ENCODE peak calls at places on chromosomes 12 and 14, in eight cellular contexts. L is adipocyte, H is kidney, I is neural progenitor cell, Y is IMR-90, P is PC-3, B is fibroblast of lung, T is SK-N-SH. U is an unnamed sample.

GRCh38 chr12:67909091-67909531 is 80.1 kb upstream of the IFNG-AS1 start:
- DNase-seq in I (no peak), H (no peak), Y (peak; percentile 75), T (no peak), L (peak; percentile 32), P (peak; percentile 82), B (peak; percentile 94), U (no peak)

GRCh38 chr12:46267618-46268348 is 1.1 kb downstream of the SLC38A1 start:
- DNase-seq in T (peak; percentile 60), L (peak; percentile 57), H (peak; percentile 69), B (peak; percentile 34), I (peak; percentile 49), P (peak; percentile 36), Y (peak; percentile 24), U (peak; percentile 49)

GRCh38 chr14:76307786-76308780 is 67.9 kb upstream of the ESRRB start:
- DNase-seq in B (no peak), P (peak; percentile 30), Y (no peak), L (no peak), H (no peak), I (no peak), T (no peak), U (no peak)

GRCh38 chr12:49740930-49741881 is at the start of gene TMBIM6:
- DNase-seq in P (peak; percentile 100), B (peak; percentile 100), I (peak; percentile 100), H (peak; percentile 100), L (peak; percentile 100), Y (peak; percentile 100), T (peak; percentile 90), U (peak; percentile 100)

GRCh38 chr12:22037952-22038351 is 8.1 kb upstream of the CMAS start:
- DNase-seq in B (peak; percentile 2), P (peak; percentile 46), T (no peak), Y (no peak), I (no peak), L (no peak), H (no peak), U (no peak)

GRCh38 chr12:3296409-3296701 is 194.6 kb upstream of the PRMT8 start:
- DNase-seq in L (no peak), H (no peak), P (no peak), B (no peak), T (no peak), I (no peak), Y (no peak), U (no peak)

GRCh38 chr14:105761842-105762241 is 235.5 kb downstream of the TMEM121 start:
- DNase-seq in H (no peak), I (no peak), L (no peak), B (no peak), Y (no peak), T (no peak), P (no peak), U (no peak)

GRCh38 chr12:6273931-6274687 is 36.4 kb upstream of the PLEKHG6 start:
- DNase-seq in P (peak; percentile 61), T (peak; percentile 55), L (no peak), H (peak; percentile 38), B (no peak), Y (no peak), I (peak; percentile 77), U (peak; percentile 93)

GRCh38 chr12:14949631-14950030 is 11.3 kb upstream of the ERP27 start:
- DNase-seq in Y (no peak), L (no peak), P (no peak), H (peak; percentile 41), T (no peak), I (no peak), B (no peak), U (no peak)

GRCh38 chr12:11545438-11546330 is 103.8 kb upstream of the ETV6 start:
- DNase-seq in T (peak; percentile 47), H (no peak), B (no peak), Y (no peak), I (no peak), P (no peak), L (no peak), U (peak; percentile 66)

GRCh38 chr12:57461326-57461903 is 1.8 kb downstream of the GLI1 start:
- DNase-seq in L (peak; percentile 84), P (peak; percentile 32), T (peak; percentile 70), B (peak; percentile 70), H (peak; percentile 94), I (peak; percentile 87), Y (peak; percentile 57), U (peak; percentile 28)

GRCh38 chr12:1855241-1855640 is 34.9 kb downstream of the LRTM2 start:
- DNase-seq in P (no peak), I (no peak), T (no peak), Y (peak; percentile 9), H (no peak), B (peak; percentile 21), L (peak; percentile 24), U (no peak)

GRCh38 chr12:30015661-30016060 is 231.9 kb upstream of the TMTC1 start:
- DNase-seq in H (no peak), L (no peak), T (no peak), I (no peak), Y (no peak), B (peak; percentile 12), P (no peak), U (peak; percentile 17)

GRCh38 chr12:64656429-64656828 is 46.1 kb downstream of the RASSF3 start:
- DNase-seq in B (peak; percentile 56), I (no peak), L (no peak), Y (no peak), H (no peak), P (no peak), T (no peak), U (peak; percentile 33)

GRCh38 chr14:30450620-30451019 is 108.3 kb upstream of the G2E3 start:
- DNase-seq in T (no peak), I (no peak), B (peak; percentile 19), L (peak; percentile 19), H (no peak), P (no peak), Y (peak; percentile 2), U (no peak)

GRCh38 chr12:40175489-40175888 is 49.3 kb upstream of the LRRK2 start:
- DNase-seq in B (no peak), I (no peak), T (no peak), H (no peak), L (no peak), Y (no peak), P (no peak), U (no peak)

GRCh38 chr12:90959538-90960139 is 4.7 kb upstream of the CCER1 start:
- DNase-seq in P (peak; percentile 77), L (peak; percentile 84), H (no peak), B (peak; percentile 37), Y (peak; percentile 58), I (peak; percentile 67), T (peak; percentile 43), U (peak; percentile 54)
- H3K9ac ChIP-seq in P (no peak overlapping the region), L (no peak overlapping the region), H (no peak overlapping the region), B (no peak overlapping the region), Y (no peak overlapping the region), I (no peak overlapping the region), T (no peak overlapping the region), U (no peak overlapping the region)

DNA sequence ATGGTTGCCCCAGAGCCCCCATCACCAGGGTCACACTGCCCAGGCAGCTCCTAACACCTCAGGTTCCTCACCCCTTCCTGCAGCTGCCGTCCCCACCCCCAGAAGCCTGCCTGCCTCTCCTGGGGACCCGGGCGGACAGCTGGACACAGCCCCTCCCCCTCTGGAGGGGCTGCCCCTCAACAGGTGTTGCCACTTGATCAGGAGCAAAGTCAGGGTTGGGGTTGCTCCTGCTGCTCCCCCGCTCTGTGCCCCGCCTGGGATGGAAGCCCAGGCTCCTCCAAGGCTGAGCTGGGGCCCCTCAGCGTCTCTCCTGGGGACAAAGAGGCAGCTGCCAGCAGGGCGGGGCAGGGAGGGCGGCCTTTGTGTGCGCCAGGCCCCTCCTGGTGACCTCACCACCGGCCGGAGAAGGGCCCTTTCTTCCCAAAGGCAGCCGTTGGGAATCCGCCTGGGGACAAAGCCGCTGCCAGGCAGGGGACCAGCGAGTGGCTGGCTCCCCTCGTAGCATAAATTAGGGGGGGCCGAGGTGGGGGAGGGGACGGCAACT is 13.6 kb downstream of the TRMT61A start:
- DNase-seq in L (peak; percentile 25), I (peak; percentile 97), H (peak; percentile 87), P (no peak), Y (no peak), T (peak; percentile 67), B (no peak), U (no peak)
- H3K9ac ChIP-seq in L (peak overlapping the region; percentile 82), I (peak overlapping the region; percentile 60), H (no peak overlapping the region), P (no peak overlapping the region), Y (no peak overlapping the region), T (no peak overlapping the region), B (no peak overlapping the region), U (no peak overlapping the region)

GRCh38 chr14:68544150-68544892 is 248.5 kb downstream of the ZFP36L1 start:
- DNase-seq in T (no peak), I (no peak), L (peak; percentile 92), B (peak; percentile 100), H (peak; percentile 73), Y (peak; percentile 100), P (peak; percentile 23), U (peak; percentile 85)

GRCh38 chr14:68542346-68542745 is 250.5 kb downstream of the ZFP36L1 start:
- DNase-seq in T (no peak), P (peak; percentile 39), Y (no peak), H (no peak), I (no peak), B (no peak), L (no peak), U (no peak)

GRCh38 chr14:68546839-68547238 is 246.0 kb downstream of the ZFP36L1 start:
- DNase-seq in I (no peak), Y (peak; percentile 88), P (peak; percentile 74), B (peak; percentile 90), L (peak; percentile 70), T (no peak), H (no peak), U (no peak)

GRCh38 chr14:68541128-68541896 is 251.6 kb downstream of the ZFP36L1 start:
- DNase-seq in Y (no peak), I (no peak), H (no peak), L (no peak), B (no peak), T (no peak), P (no peak), U (no peak)

DNA sequence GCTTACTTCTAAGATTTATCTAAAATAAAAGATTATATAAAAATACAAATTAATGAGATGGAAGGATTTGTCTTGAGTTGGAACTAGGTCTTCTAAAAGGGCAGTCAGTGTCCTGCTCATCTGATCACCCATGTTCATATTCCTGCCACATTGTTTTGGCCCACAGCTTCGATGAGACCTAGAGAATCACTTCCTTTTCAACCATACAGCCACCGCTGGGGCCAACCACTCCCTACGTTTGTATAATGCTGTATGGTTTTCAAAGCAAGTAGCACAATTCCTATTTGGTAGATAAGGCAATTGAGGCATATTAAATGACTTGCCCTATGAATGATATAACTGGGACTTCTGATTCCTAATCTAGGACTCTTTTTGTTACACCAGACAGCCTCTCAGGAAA is 249.4 kb downstream of the ZFP36L1 start:
- DNase-seq in P (no peak), L (no peak), I (no peak), B (no peak), H (no peak), T (no peak), Y (no peak), U (no peak)
- H3K9ac ChIP-seq in P (no peak overlapping the region), L (peak overlapping the region; percentile 62), I (no peak overlapping the region), B (no peak overlapping the region), H (no peak overlapping the region), T (no peak overlapping the region), Y (no peak overlapping the region), U (no peak overlapping the region)

DNA sequence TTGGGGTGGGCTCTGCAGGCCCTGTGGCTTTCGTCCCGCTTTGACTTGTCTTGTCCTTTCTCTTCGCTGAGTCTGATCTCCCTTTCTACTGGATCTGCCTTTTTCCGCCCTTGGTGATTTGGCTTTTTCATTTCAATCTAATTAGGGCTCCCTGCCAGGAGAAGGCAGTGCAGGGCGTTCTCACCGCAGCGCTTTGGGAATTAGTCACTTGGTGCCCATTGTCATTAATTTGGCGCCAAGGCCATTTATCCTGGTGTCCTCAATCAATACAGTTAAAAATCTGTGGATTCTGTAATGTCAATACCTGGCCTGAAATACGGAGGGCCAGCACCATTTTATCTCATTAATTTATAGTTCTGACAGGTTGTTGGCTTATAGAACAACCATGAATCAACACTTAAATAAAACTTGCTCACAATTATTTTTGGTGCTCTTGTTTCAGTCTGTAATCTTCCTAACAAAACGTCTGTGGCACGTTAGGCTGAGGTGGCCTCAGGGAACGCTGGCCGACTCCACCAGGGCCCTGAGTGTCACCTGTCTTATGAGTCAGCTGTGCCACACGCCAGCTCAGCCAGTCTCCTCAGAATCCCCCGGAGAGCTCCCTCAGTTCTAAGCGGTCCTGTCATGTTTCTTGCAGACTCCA is 115.6 kb downstream of the BEGAIN start:
- DNase-seq in B (peak; percentile 74), Y (no peak), L (no peak), I (peak; percentile 50), T (no peak), H (no peak), P (peak; percentile 78), U (no peak)
- H3K9ac ChIP-seq in B (no peak overlapping the region), Y (no peak overlapping the region), L (no peak overlapping the region), I (no peak overlapping the region), T (no peak overlapping the region), H (no peak overlapping the region), P (no peak overlapping the region), U (no peak overlapping the region)

U was measured in endothelial cell of umbilical vein.